ENCODE peak calls at places on chromosome 5, in eight cellular contexts. C is mammary epithelial cell, E is spleen, H is A549, Z is AG10803, V is AG04450, A is cardiac muscle cell, M is skeletal muscle cell. X is an unnamed sample.

GRCh38 chr5:126414874-126415502 is 8.2 kb upstream of the GRAMD2B start:
- DNase-seq in C (peak; percentile 34), E (no peak), H (no peak), Z (peak; percentile 80), V (peak; percentile 32), A (peak; percentile 89), M (peak; percentile 67), X (peak; percentile 74)

GRCh38 chr5:28374492-28374934 is 1336.1 kb upstream of the CDH9 start:
- DNase-seq in C (peak; percentile 53), E (no peak), H (peak; percentile 6), Z (no peak), V (no peak), A (peak; percentile 16), M (no peak), X (no peak)

GRCh38 chr5:166962470-166962869 is 1329.0 kb upstream of the WWC1 start:
- DNase-seq in C (no peak), E (no peak), H (no peak), Z (no peak), V (no peak), A (peak; percentile 48), M (no peak), X (no peak)

GRCh38 chr5:173686950-173687349 is 70.5 kb upstream of the BOD1 start:
- DNase-seq in C (no peak), E (no peak), H (no peak), Z (no peak), V (no peak), A (no peak), M (no peak), X (no peak)

GRCh38 chr5:458547-459353 is 15.8 kb downstream of the EXOC3 start:
- DNase-seq in C (peak; percentile 94), E (peak; percentile 38), H (peak; percentile 30), Z (peak; percentile 49), V (no peak), A (no peak), M (no peak), X (peak; percentile 64)

GRCh38 chr5:45696206-45696836 is at the start of gene HCN1:
- DNase-seq in C (peak; percentile 52), E (peak; percentile 82), H (peak; percentile 23), Z (peak; percentile 73), V (no peak), A (peak; percentile 74), M (peak; percentile 11), X (peak; percentile 61)

GRCh38 chr5:80704221-80704620 is 49.4 kb upstream of the DHFR start:
- DNase-seq in C (no peak), E (no peak), H (no peak), Z (no peak), V (no peak), A (no peak), M (no peak), X (no peak)

GRCh38 chr5:53481354-53481886 is 991 bp downstream of the FST start:
- DNase-seq in C (no peak), E (no peak), H (no peak), Z (peak; percentile 59), V (no peak), A (peak; percentile 34), M (no peak), X (peak; percentile 19)

GRCh38 chr5:126234563-126235195 is 188.5 kb upstream of the GRAMD2B start:
- DNase-seq in C (peak; percentile 13), E (no peak), H (peak; percentile 11), Z (peak; percentile 17), V (no peak), A (peak; percentile 36), M (no peak), X (peak; percentile 33)

GRCh38 chr5:39700523-39700922 is 275.7 kb upstream of the DAB2 start:
- DNase-seq in C (no peak), E (no peak), H (no peak), Z (peak; percentile 3), V (no peak), A (no peak), M (no peak), X (no peak)

GRCh38 chr5:35920890-35921289 is 17.5 kb downstream of the CAPSL start:
- DNase-seq in C (no peak), E (peak; percentile 72), H (no peak), Z (no peak), V (no peak), A (peak; percentile 30), M (no peak), X (no peak)

GRCh38 chr5:162052671-162053070 is 14.9 kb upstream of the GABRG2 start:
- DNase-seq in C (no peak), E (no peak), H (no peak), Z (no peak), V (no peak), A (no peak), M (no peak), X (no peak)

GRCh38 chr5:104170906-104171305 is 608.3 kb upstream of the NUDT12 start:
- DNase-seq in C (no peak), E (no peak), H (no peak), Z (peak; percentile 24), V (no peak), A (peak; percentile 41), M (no peak), X (peak; percentile 7)

GRCh38 chr5:139376364-139376763 is 6.7 kb downstream of the SLC23A1 start:
- DNase-seq in C (no peak), E (peak; percentile 1), H (no peak), Z (no peak), V (no peak), A (no peak), M (no peak), X (no peak)

GRCh38 chr5:140116716-140117115 is 2.8 kb downstream of the PURA start:
- DNase-seq in C (no peak), E (no peak), H (peak; percentile 18), Z (no peak), V (no peak), A (no peak), M (no peak), X (no peak)

GRCh38 chr5:6719896-6720560 is 6.8 kb downstream of the TENT4A start:
- DNase-seq in C (no peak), E (no peak), H (no peak), Z (peak; percentile 33), V (no peak), A (peak; percentile 29), M (no peak), X (peak; percentile 63)

GRCh38 chr5:178793156-178793555 is 62.7 kb upstream of the ZNF354A start:
- DNase-seq in C (peak; percentile 36), E (no peak), H (no peak), Z (no peak), V (no peak), A (no peak), M (no peak), X (no peak)

GRCh38 chr5:107980923-107981748 is 310.4 kb upstream of the EFNA5 start:
- DNase-seq in C (no peak), E (no peak), H (no peak), Z (no peak), V (peak; percentile 10), A (no peak), M (no peak), X (peak; percentile 43)

GRCh38 chr5:38099205-38100144 is 158.9 kb upstream of the EGFLAM start:
- DNase-seq in C (no peak), E (no peak), H (no peak), Z (no peak), V (no peak), A (no peak), M (no peak), X (no peak)

GRCh38 chr5:38837416-38837815 is 8.4 kb upstream of the OSMR start:
- DNase-seq in C (no peak), E (no peak), H (no peak), Z (no peak), V (no peak), A (peak; percentile 47), M (peak; percentile 30), X (peak; percentile 66)

GRCh38 chr5:38672059-38672791 is 115.8 kb upstream of the LIFR start:
- DNase-seq in C (no peak), E (no peak), H (peak; percentile 48), Z (peak; percentile 22), V (peak; percentile 30), A (peak; percentile 94), M (peak; percentile 83), X (peak; percentile 73)

DNA sequence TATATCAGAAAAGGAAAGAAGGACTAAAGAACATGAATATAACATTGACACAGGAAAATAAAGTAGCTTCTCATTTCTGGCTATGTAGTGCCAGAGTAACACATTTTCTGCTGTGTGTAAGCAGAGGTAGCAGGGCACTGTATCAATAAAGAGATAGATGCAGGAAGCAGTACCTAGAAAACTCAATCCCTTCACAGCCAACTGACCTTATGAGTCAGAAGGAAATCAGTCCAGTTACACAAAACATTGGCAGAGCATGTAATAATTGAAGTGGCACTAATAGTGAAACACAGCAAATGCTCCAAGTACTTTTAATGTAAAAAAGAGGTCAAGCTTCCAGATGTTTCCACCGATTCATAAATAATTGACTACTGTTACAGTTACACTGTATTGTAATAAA is 706.6 kb downstream of the EFNA5 start:
- DNase-seq in C (peak; percentile 9), E (no peak), H (no peak), Z (no peak), V (no peak), A (no peak), M (peak; percentile 11), X (no peak)
- H3K4me3 ChIP-seq in C (no peak overlapping the region), E (no peak overlapping the region), H (no peak overlapping the region), Z (no peak overlapping the region), V (no peak overlapping the region), A (no peak overlapping the region), M (no peak overlapping the region), X (no peak overlapping the region)

DNA sequence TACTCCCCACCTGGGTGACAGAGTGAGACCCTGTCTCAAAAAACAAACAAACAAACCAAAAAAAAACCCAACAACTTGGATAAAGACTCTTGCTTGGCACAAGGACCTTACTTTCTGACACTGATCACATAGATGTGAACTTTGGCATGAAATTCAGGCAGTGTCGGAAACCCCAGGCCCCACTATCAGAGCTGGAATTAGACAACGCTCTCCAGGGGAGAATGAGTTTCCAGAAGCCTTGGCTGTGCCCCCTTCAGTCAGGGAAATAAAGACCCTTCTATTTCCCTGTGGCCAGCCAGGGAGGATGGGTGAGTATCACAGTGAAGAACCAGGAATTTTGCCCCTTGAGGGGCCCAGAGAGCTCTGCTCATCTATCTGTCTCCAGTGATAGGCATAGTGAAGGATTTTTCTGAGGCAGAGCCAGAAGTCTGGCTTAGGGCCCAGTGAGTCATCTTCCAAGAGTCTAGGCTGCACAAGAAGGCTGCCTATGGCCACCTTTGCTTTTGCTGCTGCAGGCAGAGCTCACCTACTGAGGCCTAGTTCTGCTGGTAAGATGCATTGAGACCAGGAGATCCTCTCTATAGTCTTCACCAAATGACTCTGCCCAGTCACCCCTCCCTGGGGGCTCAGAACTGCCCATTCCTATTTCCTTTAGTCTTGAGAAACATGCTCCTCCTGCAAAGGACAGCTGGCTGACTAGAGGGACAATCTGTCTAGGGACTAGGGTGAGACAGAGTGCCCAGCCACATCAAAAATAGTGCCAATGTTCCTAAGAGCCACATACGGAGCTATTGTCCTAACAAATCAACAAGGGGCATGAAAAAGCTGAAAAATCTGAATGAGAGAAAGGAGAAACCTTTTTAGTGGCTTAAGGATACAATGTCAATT is 40.2 kb upstream of the CDKN2AIPNL start:
- DNase-seq in C (peak; percentile 70), E (peak; percentile 19), H (peak; percentile 90), Z (peak; percentile 77), V (no peak), A (peak; percentile 85), M (peak; percentile 62), X (peak; percentile 80)
- H3K4me3 ChIP-seq in C (no peak overlapping the region), E (no peak overlapping the region), H (no peak overlapping the region), Z (no peak overlapping the region), V (no peak overlapping the region), A (no peak overlapping the region), M (no peak overlapping the region), X (no peak overlapping the region)

GRCh38 chr5:20023686-20024085 is 35.7 kb upstream of the CDH18 start:
- DNase-seq in C (no peak), E (no peak), H (no peak), Z (no peak), V (no peak), A (peak; percentile 7), M (no peak), X (no peak)
- H3K4me3 ChIP-seq in C (no peak overlapping the region), E (no peak overlapping the region), H (no peak overlapping the region), Z (no peak overlapping the region), V (no peak overlapping the region), A (no peak overlapping the region), M (no peak overlapping the region), X (no peak overlapping the region)

GRCh38 chr5:113387844-113388243 is 46.9 kb downstream of the TSSK1B start:
- DNase-seq in C (no peak), E (no peak), H (no peak), Z (no peak), V (no peak), A (no peak), M (no peak), X (no peak)
- H3K4me3 ChIP-seq in C (no peak overlapping the region), E (no peak overlapping the region), H (no peak overlapping the region), Z (no peak overlapping the region), V (no peak overlapping the region), A (no peak overlapping the region), M (no peak overlapping the region), X (no peak overlapping the region)

X was measured in fibroblast of mammary gland.